ENCODE peak calls at places on chromosomes 11 and 22, in four cellular contexts. Q, S, K and Y are unnamed samples.

GRCh38 chr22:30947821-30948454 is 20.6 kb downstream of the MORC2 start:
- DNase-seq in Q (no peak), S (no peak), K (no peak), Y (peak)

GRCh38 chr11:91859666-91860065 is 365.0 kb upstream of the FAT3 start:
- DNase-seq in Q (no peak), S (no peak), K (no peak), Y (no peak)

GRCh38 chr11:8022876-8023275 is 35.7 kb downstream of the EIF3F start:
- DNase-seq in Q (no peak), S (no peak), K (no peak), Y (no peak)

GRCh38 chr22:19059481-19060278 is 62.5 kb downstream of the DGCR2 start:
- DNase-seq in Q (no peak), S (no peak), K (no peak), Y (no peak)

GRCh38 chr11:64842851-64843841 is 1.3 kb downstream of the CDC42BPG start:
- DNase-seq in Q (no peak), S (no peak), K (peak), Y (no peak)

GRCh38 chr11:14290422-14290821 is 68.6 kb downstream of the RRAS2 start:
- DNase-seq in Q (no peak), S (no peak), K (no peak), Y (no peak)

GRCh38 chr11:63212742-63213141 is 30.7 kb downstream of the SLC22A25 start:
- DNase-seq in Q (no peak), S (no peak), K (peak), Y (peak)

GRCh38 chr22:49753961-49754673 is 73.6 kb downstream of the BRD1 start:
- DNase-seq in Q (no peak), S (no peak), K (no peak), Y (peak)

GRCh38 chr11:99316761-99317475 is 296.2 kb downstream of the CNTN5 start:
- DNase-seq in Q (no peak), S (no peak), K (no peak), Y (no peak)

GRCh38 chr11:56910046-56910753 is 78.5 kb upstream of the OR5AK2 start:
- DNase-seq in Q (no peak), S (no peak), K (peak), Y (no peak)

GRCh38 chr11:87501388-87501787 is 463.7 kb downstream of the TMEM135 start:
- DNase-seq in Q (no peak), S (no peak), K (no peak), Y (no peak)

GRCh38 chr11:125063429-125064043 is 431 bp downstream of the SLC37A2 start:
- DNase-seq in Q (no peak), S (no peak), K (no peak), Y (no peak)

GRCh38 chr22:46064966-46065666 is 85.2 kb upstream of the PPARA start:
- DNase-seq in Q (no peak), S (no peak), K (no peak), Y (no peak)